ENCODE peak calls at places on chromosomes 4 and X, in eight cellular contexts. S is tibial nerve; F is body of pancreas; H is CD8-positive, alpha-beta T cell; A is fibroblast of lung; B is endodermal cell; V is IMR-90; P is astrocyte. O is an unnamed sample.

GRCh38 chrX:106050054-106050453 is 11.5 kb upstream of the SERPINA7 start:
- DNase-seq in B (no peak), P (no peak), H (no peak), V (no peak), F (no peak), S (no peak), A (no peak), O (no peak)

GRCh38 chr4:105149771-105150170 is 3.1 kb downstream of the TET2 start:
- DNase-seq in F (peak; percentile 16), S (no peak), P (no peak), H (no peak), V (no peak), A (peak; percentile 18), B (no peak), O (no peak)

GRCh38 chr4:7876096-7876993 is 63.3 kb downstream of the AFAP1 start:
- DNase-seq in A (peak; percentile 80), H (peak; percentile 41), S (no peak), V (peak; percentile 73), F (no peak), P (peak; percentile 74), B (peak; percentile 83), O (no peak)

GRCh38 chr4:20463176-20463430 is 211.4 kb downstream of the SLIT2 start:
- DNase-seq in S (no peak), H (no peak), P (no peak), V (no peak), A (no peak), B (no peak), F (no peak), O (no peak)

GRCh38 chrX:22340022-22340616 is 67.4 kb downstream of the CBLL2 start:
- DNase-seq in F (no peak), P (no peak), V (no peak), H (no peak), B (no peak), S (no peak), A (peak; percentile 24), O (no peak)

GRCh38 chr4:183284965-183285364 is 35.1 kb downstream of the CLDN22 start:
- DNase-seq in A (peak; percentile 86), H (no peak), V (peak; percentile 95), S (no peak), F (no peak), P (peak; percentile 83), B (no peak), O (no peak)

GRCh38 chr4:25723409-25723808 is 67.8 kb downstream of the SLC34A2 start:
- DNase-seq in V (peak; percentile 32), F (no peak), B (no peak), P (peak; percentile 10), A (peak; percentile 11), S (no peak), H (no peak), O (no peak)

GRCh38 chr4:183140911-183141320 is 41.9 kb downstream of the WWC2 start:
- DNase-seq in S (no peak), B (no peak), H (no peak), P (peak; percentile 99), A (peak; percentile 99), F (no peak), V (peak; percentile 76), O (no peak)

GRCh38 chrX:45070116-45071007 is 130.3 kb downstream of the DIPK2B start:
- DNase-seq in B (no peak), F (no peak), A (peak; percentile 56), V (peak; percentile 67), S (peak; percentile 8), H (no peak), P (peak; percentile 41), O (peak; percentile 41)

GRCh38 chrX:110966046-110966445 is 129.9 kb upstream of the PAK3 start:
- DNase-seq in B (no peak), V (no peak), F (no peak), H (no peak), P (no peak), A (no peak), S (no peak), O (no peak)

GRCh38 chrX:110966839-110967238 is 129.2 kb upstream of the PAK3 start:
- DNase-seq in F (no peak), V (no peak), B (no peak), H (no peak), S (no peak), A (peak; percentile 24), P (peak; percentile 25), O (no peak)

GRCh38 chrX:110964761-110965160 is 131.2 kb upstream of the PAK3 start:
- DNase-seq in A (no peak), P (no peak), H (no peak), F (peak; percentile 64), B (peak; percentile 86), V (no peak), S (no peak), O (no peak)

GRCh38 chrX:110965409-110965808 is 130.6 kb upstream of the PAK3 start:
- DNase-seq in A (peak; percentile 10), V (no peak), S (no peak), F (no peak), B (no peak), H (no peak), P (peak; percentile 4), O (no peak)
- H3K27ac ChIP-seq in A (no peak overlapping the region), V (no peak overlapping the region), S (peak overlapping the region; percentile 24), F (no peak overlapping the region), B (peak overlapping the region; percentile 97), H (no peak overlapping the region), P (no peak overlapping the region), O (no peak overlapping the region)

GRCh38 chr4:153585021-153585420 is 99.1 kb upstream of the TLR2 start:
- DNase-seq in V (no peak), A (no peak), S (no peak), B (no peak), P (no peak), F (no peak), H (no peak), O (no peak)
- H3K27ac ChIP-seq in V (no peak overlapping the region), A (no peak overlapping the region), S (no peak overlapping the region), B (no peak overlapping the region), P (no peak overlapping the region), F (no peak overlapping the region), H (no peak overlapping the region), O (no peak overlapping the region)

GRCh38 chr4:158006973-158007372 is 165.9 kb downstream of the GASK1B start:
- DNase-seq in F (no peak), P (no peak), H (no peak), V (no peak), S (peak; percentile 71), A (no peak), B (no peak), O (no peak)

GRCh38 chr4:158005021-158005420 is 167.8 kb downstream of the GASK1B start:
- DNase-seq in F (no peak), A (peak; percentile 31), B (no peak), V (no peak), H (no peak), P (no peak), S (no peak), O (no peak)

GRCh38 chr4:158007566-158007965 is 165.3 kb downstream of the GASK1B start:
- DNase-seq in F (no peak), P (no peak), S (no peak), A (no peak), H (no peak), V (no peak), B (no peak), O (no peak)

GRCh38 chr4:158010346-158010745 is 162.5 kb downstream of the GASK1B start:
- DNase-seq in H (no peak), P (no peak), A (peak; percentile 36), B (no peak), S (no peak), F (no peak), V (no peak), O (no peak)

DNA sequence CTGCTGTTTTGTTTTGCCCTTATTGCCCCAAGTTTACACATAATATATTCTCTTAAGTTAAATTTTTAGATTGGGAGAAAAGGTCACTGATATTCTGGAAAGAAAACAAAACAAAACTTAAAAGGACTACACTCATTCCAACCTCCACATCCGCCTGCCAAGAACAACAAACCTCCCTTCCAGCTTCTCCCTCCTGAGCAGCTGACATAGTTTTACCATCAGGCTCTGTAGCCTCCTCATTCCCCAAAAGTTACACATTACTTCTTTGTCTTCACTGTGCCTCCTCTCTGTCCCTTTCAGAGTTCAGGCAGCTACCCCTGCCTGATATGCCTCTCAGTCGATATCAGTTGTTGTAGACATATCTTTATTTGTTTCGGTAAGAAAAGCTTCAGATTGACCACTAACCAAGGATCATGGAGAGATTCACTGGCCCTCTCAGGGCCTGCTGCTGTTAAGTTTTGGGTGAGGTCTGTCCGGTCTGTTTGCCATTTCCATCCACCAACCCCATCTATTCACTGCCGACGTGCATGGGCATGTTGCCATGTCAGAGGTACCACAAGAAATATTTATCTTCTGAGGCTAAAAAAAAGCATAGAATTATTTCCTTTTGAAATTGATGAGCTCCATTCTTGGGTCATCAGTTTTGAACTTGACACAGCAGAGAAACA is 164.1 kb downstream of the GASK1B start:
- DNase-seq in B (no peak), P (peak; percentile 86), A (peak; percentile 91), H (no peak), S (peak; percentile 33), V (peak; percentile 63), F (no peak), O (no peak)
- H3K27ac ChIP-seq in B (no peak overlapping the region), P (peak overlapping the region; percentile 62), A (no peak overlapping the region), H (no peak overlapping the region), S (peak overlapping the region; percentile 69), V (peak overlapping the region; percentile 57), F (no peak overlapping the region), O (no peak overlapping the region)

DNA sequence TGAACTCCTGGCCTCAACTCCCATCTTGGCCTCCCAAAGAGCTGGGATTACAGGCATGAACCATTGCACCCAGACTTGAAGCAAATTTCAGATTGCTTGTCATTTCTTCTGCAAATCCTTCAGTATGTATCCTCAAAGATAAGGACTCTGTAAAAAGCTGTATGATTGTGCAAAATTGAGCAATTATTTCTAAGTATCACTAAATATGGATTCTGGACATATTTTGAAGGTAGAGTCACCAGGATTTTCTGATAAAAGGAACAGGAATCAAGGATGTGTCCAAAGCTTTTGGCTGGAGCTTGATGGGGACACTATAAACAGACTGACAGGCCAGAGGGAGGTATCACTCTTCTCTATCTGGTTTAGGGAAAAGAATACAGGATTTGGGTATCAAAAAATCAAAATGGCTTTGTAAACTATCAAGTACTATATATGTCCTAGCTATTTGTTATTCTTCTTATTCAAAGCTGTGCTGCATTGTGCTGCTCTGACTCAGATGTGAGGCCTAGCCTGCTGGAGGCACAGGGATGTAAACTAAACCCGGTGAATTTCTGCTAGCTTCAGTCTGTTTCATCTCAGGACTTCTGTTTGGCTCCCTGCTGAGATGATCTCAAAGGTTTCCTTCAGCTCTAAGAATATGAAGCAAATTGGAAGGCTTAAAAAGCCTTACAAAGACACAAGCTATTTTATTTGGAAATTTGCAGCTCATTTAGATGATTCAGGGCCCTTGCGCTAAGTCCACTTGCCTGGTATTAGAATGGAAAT is 8.3 kb downstream of the RPS4X start:
- DNase-seq in P (peak; percentile 52), A (peak; percentile 69), B (no peak), S (no peak), V (peak; percentile 92), H (no peak), F (no peak), O (no peak)
- H3K27ac ChIP-seq in P (peak overlapping the region; percentile 79), A (peak overlapping the region; percentile 46), B (no peak overlapping the region), S (no peak overlapping the region), V (peak overlapping the region; percentile 51), H (no peak overlapping the region), F (no peak overlapping the region), O (no peak overlapping the region)